ENCODE peak calls at places on chromosome 11, in four cellular contexts. L is H7, V is cardiac muscle cell, Z is H54. G is an unnamed sample.

GRCh38 chr11:134554861-134555260 is 142.8 kb upstream of the B3GAT1 start:
- DNase-seq in L (peak), V (no peak), Z (no peak), G (no peak)

GRCh38 chr11:12182650-12183511 is 72.5 kb downstream of the MICAL2 start:
- DNase-seq in L (no peak), V (peak), Z (peak), G (peak)

GRCh38 chr11:57566035-57566504 is 1.4 kb downstream of the UBE2L6 start:
- DNase-seq in L (no peak), V (peak), Z (no peak), G (no peak)

GRCh38 chr11:61151545-61152252 is 9.5 kb downstream of the VPS37C start:
- DNase-seq in L (no peak), V (no peak), Z (no peak), G (no peak)

GRCh38 chr11:12815150-12815523 is 140.9 kb downstream of the TEAD1 start:
- DNase-seq in L (no peak), V (no peak), Z (no peak), G (no peak)

GRCh38 chr11:726278-726915 is 20.4 kb downstream of the EPS8L2 start:
- DNase-seq in L (peak), V (peak), Z (no peak), G (peak)

GRCh38 chr11:62726156-62727006 is 876 bp downstream of the HNRNPUL2 start:
- DNase-seq in L (no peak), V (no peak), Z (no peak), G (peak)

GRCh38 chr11:4683020-4683419 is 14.6 kb downstream of the OR51E2 start:
- DNase-seq in L (no peak), V (no peak), Z (no peak), G (no peak)

GRCh38 chr11:111494040-111494439 is 18.1 kb downstream of the BTG4 start:
- DNase-seq in L (no peak), V (no peak), Z (no peak), G (no peak)

GRCh38 chr11:6608726-6609501 is 3.1 kb downstream of the TAF10 start:
- DNase-seq in L (no peak), V (no peak), Z (no peak), G (no peak)

GRCh38 chr11:25423436-25424184 is 908.3 kb upstream of the ANO3 start:
- DNase-seq in L (peak), V (no peak), Z (no peak), G (no peak)

GRCh38 chr11:58685973-58686720 is 45.6 kb downstream of the GLYAT start:
- DNase-seq in L (no peak), V (no peak), Z (no peak), G (no peak)

GRCh38 chr11:1929621-1930447 is 10.3 kb downstream of the TNNT3 start:
- DNase-seq in L (peak), V (no peak), Z (no peak), G (no peak)

GRCh38 chr11:82899957-82900276 is 313 bp downstream of the PRCP start:
- DNase-seq in L (no peak), V (peak), Z (no peak), G (no peak)

GRCh38 chr11:133738624-133739023 is 106.7 kb downstream of the SPATA19 start:
- DNase-seq in L (no peak), V (no peak), Z (no peak), G (no peak)

GRCh38 chr11:68651208-68651984 is 32.9 kb upstream of the GAL start:
- DNase-seq in L (peak), V (no peak), Z (no peak), G (no peak)

GRCh38 chr11:128420277-128420676 is 167.1 kb downstream of the ETS1 start:
- DNase-seq in L (no peak), V (no peak), Z (no peak), G (peak)

G was measured in nephron progenitor cell.